ENCODE peak calls at places on chromosomes 13 and 19, in five cellular contexts. F, O, H, T and V are unnamed samples.

GRCh38 chr19:6103217-6103644 is 7.1 kb downstream of the RFX2 start:
- DNase-seq in T (no peak), O (no peak), F (no peak), H (no peak), V (no peak)

GRCh38 chr19:8499048-8499833 is 3.2 kb downstream of the PRAM1 start:
- DNase-seq in F (no peak), O (no peak), H (no peak), T (no peak), V (no peak)

GRCh38 chr13:19153782-19154450 is 27.7 kb downstream of the TUBA3C start:
- DNase-seq in H (no peak), O (no peak), T (peak), F (no peak), V (peak)

GRCh38 chr19:2912306-2912705 is 11.6 kb downstream of the ZNF57 start:
- DNase-seq in T (no peak), O (no peak), H (no peak), F (no peak), V (no peak)

GRCh38 chr13:27921421-27921960 is 1.7 kb downstream of the PDX1 start:
- DNase-seq in H (no peak), O (no peak), T (no peak), F (peak), V (peak)

GRCh38 chr19:7386769-7387168 is 38.0 kb downstream of the ARHGEF18 start:
- DNase-seq in F (no peak), O (no peak), H (no peak), T (no peak), V (no peak)

GRCh38 chr19:48715681-48716171 is 3.8 kb downstream of the MAMSTR start:
- DNase-seq in T (no peak), H (peak), F (no peak), O (no peak), V (no peak)

GRCh38 chr19:3179739-3180293 is 1.2 kb downstream of the S1PR4 start:
- DNase-seq in F (no peak), O (no peak), T (peak), H (no peak), V (no peak)

GRCh38 chr19:15331419-15332310 is 674 bp downstream of the BRD4 start:
- DNase-seq in O (peak), H (peak), T (peak), F (peak), V (peak)

GRCh38 chr19:4134351-4134750 is 10.4 kb upstream of the MAP2K2 start:
- DNase-seq in O (no peak), F (no peak), T (no peak), H (no peak), V (no peak)

GRCh38 chr13:108987488-108987887 is 358.1 kb downstream of the MYO16 start:
- DNase-seq in T (no peak), O (no peak), H (peak), F (no peak), V (no peak)

GRCh38 chr13:23655321-23655720 is 85.1 kb downstream of the TNFRSF19 start:
- DNase-seq in F (no peak), O (no peak), H (no peak), T (no peak), V (no peak)

GRCh38 chr13:78015782-78016181 is 97.2 kb upstream of the EDNRB start:
- DNase-seq in O (no peak), T (no peak), H (no peak), F (no peak), V (no peak)

GRCh38 chr19:12937243-12938053 is 961 bp upstream of the CALR start:
- DNase-seq in T (no peak), F (peak), O (peak), H (no peak), V (no peak)

GRCh38 chr19:43564800-43565199 is 10.5 kb downstream of the XRCC1 start:
- DNase-seq in T (no peak), H (no peak), F (no peak), O (no peak), V (no peak)

GRCh38 chr13:70107498-70108271 is at the start of gene ATXN8OS:
- DNase-seq in O (no peak), T (no peak), H (peak), F (peak), V (no peak)

GRCh38 chr19:14031719-14032480 is at the start of gene IL27RA:
- DNase-seq in H (peak), T (peak), O (peak), F (peak), V (peak)

GRCh38 chr13:28089065-28089464 is 11.3 kb downstream of the FLT3 start:
- DNase-seq in T (no peak), F (no peak), H (no peak), O (no peak), V (no peak)

GRCh38 chr13:103634066-103634465 is 567.8 kb upstream of the SLC10A2 start:
- DNase-seq in F (no peak), O (no peak), T (no peak), H (no peak), V (no peak)

GRCh38 chr19:47036233-47036651 is 12.2 kb downstream of the TMEM160 start:
- DNase-seq in O (peak), T (no peak), H (no peak), F (no peak), V (no peak)

GRCh38 chr19:33245948-33246728 is 20.5 kb upstream of the SLC7A10 start:
- DNase-seq in T (no peak), H (no peak), F (no peak), O (no peak), V (no peak)

GRCh38 chr19:8206147-8207087 is 2.8 kb upstream of the CERS4 start:
- DNase-seq in F (peak), O (no peak), T (no peak), H (no peak), V (peak)

GRCh38 chr13:45705936-45706335 is 3.8 kb downstream of the CBY2 start:
- DNase-seq in H (no peak), F (no peak), T (no peak), O (no peak), V (no peak)

GRCh38 chr19:38930776-38931761 is at the start of gene MRPS12:
- DNase-seq in T (peak), F (peak), H (no peak), O (peak), V (peak)

GRCh38 chr13:59319276-59319675 is 844.5 kb downstream of the DIAPH3 start:
- DNase-seq in F (no peak), T (no peak), O (no peak), H (no peak), V (no peak)

GRCh38 chr13:51444922-51445321 is 7.9 kb downstream of the INTS6 start:
- DNase-seq in O (no peak), H (no peak), F (no peak), T (no peak), V (no peak)

GRCh38 chr13:29582171-29582570 is 13.3 kb downstream of the SLC7A1 start:
- DNase-seq in F (no peak), H (no peak), T (no peak), O (no peak), V (no peak)

GRCh38 chr19:14632286-14632685 is 42.4 kb downstream of the ADGRE3 start:
- DNase-seq in F (peak), H (no peak), T (no peak), O (no peak), V (peak)